ENCODE peak calls at places on chromosomes 1 and 21, in five cellular contexts. I, H, M, U and N are unnamed samples.

GRCh38 chr1:67817319-67817718 is 15.9 kb downstream of the GNG12 start:
- DNase-seq in I (no peak), H (no peak), M (no peak), U (no peak), N (no peak)

GRCh38 chr21:41684381-41685245 is 82.2 kb downstream of the RIPK4 start:
- DNase-seq in I (peak), H (peak), M (peak), U (peak), N (no peak)

GRCh38 chr1:75765697-75766355 is 20.2 kb upstream of the RABGGTB start:
- DNase-seq in I (peak), H (peak), M (peak), U (peak), N (no peak)

GRCh38 chr1:4056422-4056821 is 156.3 kb upstream of the C1orf174 start:
- DNase-seq in I (no peak), H (no peak), M (no peak), U (no peak), N (no peak)

GRCh38 chr1:21090460-21090859 is 86.2 kb downstream of the EIF4G3 start:
- DNase-seq in I (no peak), H (no peak), M (no peak), U (peak), N (no peak)

GRCh38 chr1:221440658-221441057 is 301.2 kb downstream of the DUSP10 start:
- DNase-seq in I (peak), H (peak), M (peak), U (no peak), N (no peak)

GRCh38 chr1:18575620-18576019 is 55.0 kb upstream of the PAX7 start:
- DNase-seq in I (peak), H (peak), M (peak), U (peak), N (peak)

GRCh38 chr21:45655071-45655470 is 11.5 kb downstream of the PCBP3 start:
- DNase-seq in I (peak), H (peak), M (peak), U (peak), N (no peak)

GRCh38 chr1:109634771-109635750 is 15.4 kb downstream of the AMPD2 start:
- DNase-seq in I (no peak), H (no peak), M (no peak), U (no peak), N (no peak)

DNA sequence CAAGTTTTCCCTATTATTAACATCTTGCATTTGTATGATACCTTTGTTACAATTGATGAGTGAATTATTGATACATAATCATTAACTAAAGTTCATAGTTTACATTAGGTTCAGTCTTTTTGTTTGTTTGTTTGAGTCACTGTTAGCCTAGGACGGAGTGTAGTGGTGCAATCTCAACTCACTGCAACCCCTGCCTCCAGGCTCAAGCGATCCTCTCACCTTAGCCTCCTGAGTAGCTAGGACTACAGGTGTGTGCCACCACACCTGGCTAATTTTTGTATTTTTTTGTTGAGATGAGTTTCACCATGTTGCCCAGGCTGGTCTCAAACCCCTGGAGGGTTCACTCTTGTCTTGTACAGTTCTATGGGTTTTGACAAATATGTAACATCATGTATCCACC is 33.9 kb upstream of the PGM1 start:
- DNase-seq in I (no peak), H (no peak), M (no peak), U (no peak), N (no peak)
- TF ChIP-seq CTCF in I (no peak), H (no peak), M (no peak), U (no peak), N (no peak)

GRCh38 chr1:199545780-199546179 is 481.7 kb upstream of the NR5A2 start:
- DNase-seq in I (peak), H (peak), M (no peak), U (peak), N (no peak)
- TF ChIP-seq CTCF in I (no peak), H (peak), M (peak), U (peak), N (no peak)

DNA sequence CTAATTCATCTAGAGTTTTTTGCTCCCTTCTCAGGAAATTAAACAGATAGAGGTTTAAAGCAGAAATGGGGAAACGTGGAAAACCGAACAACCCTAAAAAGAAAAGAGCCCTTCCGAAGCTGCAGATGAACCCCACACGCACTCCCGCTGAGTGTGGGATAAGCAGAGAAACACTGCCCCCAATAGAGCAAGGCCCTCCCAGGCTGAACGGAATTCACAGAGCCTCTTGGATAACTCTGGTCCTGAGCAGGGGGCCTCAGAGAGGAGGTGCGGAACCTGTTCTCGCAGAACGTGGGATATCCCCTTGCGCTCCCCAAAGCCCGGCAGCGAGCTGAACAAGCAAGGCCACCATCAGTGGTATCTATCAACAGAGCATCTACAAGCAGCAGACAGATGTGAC is 44.9 kb downstream of the SSBP3 start:
- DNase-seq in I (no peak), H (no peak), M (no peak), U (no peak), N (no peak)
- TF ChIP-seq CTCF in I (no peak), H (no peak), M (peak), U (peak), N (no peak)

GRCh38 chr1:104028670-104029069 is 279.0 kb downstream of the AMY1C start:
- DNase-seq in I (no peak), H (no peak), M (no peak), U (no peak), N (no peak)
- TF ChIP-seq CTCF in I (no peak), H (no peak), M (no peak), U (no peak), N (no peak)

GRCh38 chr1:234604726-234605492 is 5.1 kb downstream of the IRF2BP2 start:
- DNase-seq in I (peak), H (peak), M (peak), U (peak), N (no peak)

GRCh38 chr1:234605493-234605982 is 4.4 kb downstream of the IRF2BP2 start:
- DNase-seq in I (peak), H (no peak), M (no peak), U (no peak), N (no peak)

GRCh38 chr1:234607091-234608025 is 2.6 kb downstream of the IRF2BP2 start:
- DNase-seq in I (peak), H (peak), M (peak), U (peak), N (peak)

GRCh38 chr1:234606731-234607090 is 3.3 kb downstream of the IRF2BP2 start:
- DNase-seq in I (no peak), H (no peak), M (no peak), U (no peak), N (no peak)

DNA sequence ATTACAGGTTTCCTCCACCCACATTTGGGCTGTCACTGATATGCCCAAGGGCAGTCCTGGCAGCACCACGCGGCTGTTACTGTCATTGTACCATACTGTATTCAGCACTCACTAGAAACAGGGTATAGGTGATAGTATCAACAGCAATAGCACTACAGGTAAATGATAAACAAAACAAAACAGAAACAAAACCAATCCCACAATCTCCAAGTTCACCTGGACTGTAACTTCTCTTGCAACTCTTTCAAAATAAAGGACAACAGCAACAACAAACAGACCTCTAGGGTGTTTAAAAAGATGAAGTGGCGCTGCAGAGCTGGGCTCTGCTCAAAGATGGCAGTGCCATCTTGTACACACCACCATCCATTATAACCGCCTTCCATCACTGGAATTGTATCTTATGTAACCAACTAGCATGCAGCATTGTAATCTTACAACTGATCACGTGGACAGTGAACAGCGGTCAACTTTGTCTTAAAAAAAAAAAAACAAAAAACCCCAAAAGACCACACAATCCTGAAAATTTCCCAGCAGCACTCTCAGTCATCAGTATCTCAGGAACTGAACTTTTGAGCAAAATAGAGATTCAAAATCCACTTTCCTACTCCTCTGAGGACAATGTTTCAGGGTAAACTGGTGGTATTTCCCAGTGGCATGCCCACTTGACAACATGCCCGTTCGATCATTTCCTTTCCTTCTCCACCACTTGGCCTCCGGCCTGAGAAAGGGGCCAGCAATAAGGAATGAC is 3.8 kb downstream of the IRF2BP2 start:
- DNase-seq in I (peak), H (peak), M (peak), U (peak), N (no peak)
- TF ChIP-seq CTCF in I (no peak), H (no peak), M (peak), U (no peak), N (no peak)

DNA sequence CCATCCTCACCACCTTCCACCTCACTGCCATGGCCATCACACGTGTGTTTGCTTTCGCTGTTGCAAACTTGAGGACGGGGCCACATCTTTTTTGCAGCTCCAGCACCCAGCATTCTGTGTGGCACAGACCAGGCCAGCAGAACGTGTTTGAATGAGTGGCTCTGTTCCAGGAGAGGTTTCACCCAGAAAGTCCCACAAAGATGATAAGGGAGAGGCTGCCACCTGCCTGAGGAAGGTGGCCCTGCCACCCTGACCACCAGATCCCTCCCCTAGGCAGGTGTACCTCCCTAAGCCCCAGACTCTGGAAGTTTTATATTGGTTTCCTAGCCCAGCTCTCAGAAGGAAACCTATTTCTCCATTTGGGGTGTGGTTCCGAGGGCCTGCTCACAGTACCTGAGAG is 252.1 kb downstream of the KAZN start:
- DNase-seq in I (no peak), H (no peak), M (no peak), U (no peak), N (no peak)
- TF ChIP-seq CTCF in I (no peak), H (no peak), M (no peak), U (no peak), N (no peak)

DNA sequence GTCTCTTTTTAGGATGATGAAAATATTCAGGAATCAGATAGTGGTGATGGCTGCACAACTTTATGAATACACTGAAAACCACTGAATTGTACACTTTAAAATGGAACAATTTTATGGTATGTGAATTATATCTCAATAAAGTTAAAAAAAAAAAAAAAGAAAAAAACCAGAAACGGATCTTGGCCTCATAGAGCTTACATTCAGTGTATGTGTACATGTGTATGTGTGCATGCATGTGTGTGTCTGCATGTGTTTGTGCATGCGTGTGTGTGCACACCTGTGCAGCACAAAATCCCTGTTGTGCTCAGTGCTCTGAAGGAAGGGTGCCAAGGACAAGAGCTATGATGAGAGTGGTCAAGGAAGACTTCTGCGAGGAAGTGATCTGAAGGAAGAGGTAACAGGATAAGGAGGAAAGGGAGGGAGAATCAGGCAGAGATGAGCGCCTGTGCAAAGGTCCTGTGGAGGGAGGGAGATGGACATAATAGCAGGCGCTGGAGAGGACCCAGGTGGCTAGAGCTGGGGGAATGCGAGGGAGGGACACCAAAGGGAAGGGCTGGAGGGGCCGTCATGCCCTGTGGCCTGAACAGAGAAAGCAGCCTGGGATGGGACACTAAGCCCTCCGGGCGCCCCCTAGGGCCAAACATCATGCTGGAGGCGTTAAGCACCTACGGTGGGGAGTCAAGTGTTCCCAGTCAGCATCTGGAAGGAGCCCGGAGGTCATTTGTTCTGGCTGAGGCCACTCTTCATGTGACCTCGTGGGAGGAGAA is 25.2 kb downstream of the NKAIN1 start:
- DNase-seq in I (no peak), H (no peak), M (no peak), U (no peak), N (no peak)
- TF ChIP-seq CTCF in I (no peak), H (peak), M (no peak), U (no peak), N (no peak)

GRCh38 chr1:33741749-33742148 is 122.1 kb upstream of the HMGB4 start:
- DNase-seq in I (no peak), H (no peak), M (no peak), U (no peak), N (no peak)

GRCh38 chr1:33742663-33743062 is 121.2 kb upstream of the HMGB4 start:
- DNase-seq in I (no peak), H (no peak), M (no peak), U (no peak), N (no peak)

GRCh38 chr1:33738536-33738935 is 125.3 kb upstream of the HMGB4 start:
- DNase-seq in I (no peak), H (no peak), M (no peak), U (no peak), N (no peak)

GRCh38 chr1:33738976-33739375 is 124.9 kb upstream of the HMGB4 start:
- DNase-seq in I (no peak), H (no peak), M (no peak), U (no peak), N (no peak)

GRCh38 chr1:33740040-33740745 is 123.7 kb upstream of the HMGB4 start:
- DNase-seq in I (no peak), H (no peak), M (no peak), U (no peak), N (no peak)
- TF ChIP-seq CTCF in I (no peak), H (no peak), M (no peak), U (no peak), N (peak)